ENCODE peak calls at places on chromosomes 3 and 15, in four cellular contexts. B, Q, X and E are unnamed samples.

GRCh38 chr3:129305592-129306091 is 27.0 kb downstream of the HMCES start:
- DNase-seq in B (peak; percentile 92), Q (peak; percentile 57), X (peak; percentile 77), E (peak; percentile 48)

GRCh38 chr15:74726774-74727164 is 1.4 kb upstream of the CYP1A1 start:
- DNase-seq in B (no peak), Q (no peak), X (no peak), E (no peak)

GRCh38 chr3:183116051-183116614 is 16.8 kb upstream of the MCCC1 start:
- DNase-seq in B (peak; percentile 44), Q (no peak), X (no peak), E (no peak)

GRCh38 chr15:96736384-96736783 is 405.9 kb downstream of the NR2F2 start:
- DNase-seq in B (no peak), Q (no peak), X (no peak), E (no peak)

GRCh38 chr3:112744825-112745566 is 101.7 kb downstream of the CD200R1L start:
- DNase-seq in B (no peak), Q (peak; percentile 54), X (no peak), E (peak; percentile 53)

GRCh38 chr15:60006203-60006782 is 2.2 kb downstream of the FOXB1 start:
- DNase-seq in B (peak; percentile 29), Q (peak; percentile 15), X (no peak), E (peak; percentile 45)

GRCh38 chr3:111581403-111582113 is 13.6 kb downstream of the ZBED2 start:
- DNase-seq in B (no peak), Q (no peak), X (no peak), E (no peak)

GRCh38 chr3:184227481-184227935 is 1.9 kb upstream of the VWA5B2 start:
- DNase-seq in B (peak; percentile 42), Q (no peak), X (no peak), E (no peak)

GRCh38 chr3:149527531-149528343 is 53.2 kb downstream of the TM4SF4 start:
- DNase-seq in B (peak; percentile 26), Q (no peak), X (no peak), E (no peak)

GRCh38 chr3:125161607-125162219 is 50.8 kb downstream of the SLC12A8 start:
- DNase-seq in B (peak; percentile 53), Q (no peak), X (no peak), E (peak; percentile 47)

GRCh38 chr3:166360702-166361101 is 523.5 kb upstream of the BCHE start:
- DNase-seq in B (no peak), Q (no peak), X (no peak), E (no peak)

GRCh38 chr3:13539285-13539625 is 9.7 kb upstream of the FBLN2 start:
- DNase-seq in B (peak; percentile 38), Q (peak; percentile 90), X (peak; percentile 59), E (peak; percentile 48)

GRCh38 chr3:47443611-47443995 is 32.1 kb downstream of the SCAP start:
- DNase-seq in B (peak; percentile 86), Q (no peak), X (no peak), E (no peak)

GRCh38 chr15:101127503-101128076 is 124.3 kb downstream of the CHSY1 start:
- DNase-seq in B (peak; percentile 62), Q (peak; percentile 96), X (peak; percentile 82), E (peak; percentile 74)

GRCh38 chr3:98855811-98856400 is 45.6 kb downstream of the DCBLD2 start:
- DNase-seq in B (peak; percentile 86), Q (peak; percentile 94), X (peak; percentile 88), E (peak; percentile 92)

GRCh38 chr3:149934524-149934923 is 36.2 kb downstream of the PFN2 start:
- DNase-seq in B (peak; percentile 63), Q (peak; percentile 85), X (peak; percentile 59), E (peak; percentile 91)

GRCh38 chr15:51828621-51829359 is 663 bp upstream of the TMOD3 start:
- DNase-seq in B (peak; percentile 84), Q (no peak), X (peak; percentile 29), E (no peak)

GRCh38 chr3:188631291-188632010 is 477.5 kb downstream of the LPP start:
- DNase-seq in B (peak; percentile 92), Q (peak; percentile 80), X (peak; percentile 94), E (peak; percentile 92)

GRCh38 chr3:64836097-64836496 is 148.3 kb upstream of the ADAMTS9 start:
- DNase-seq in B (peak; percentile 72), Q (no peak), X (no peak), E (no peak)

GRCh38 chr3:42830437-42831320 is 21.4 kb downstream of the ACKR2 start:
- DNase-seq in B (peak; percentile 75), Q (peak; percentile 21), X (no peak), E (no peak)

GRCh38 chr3:23807161-23808015 is 1.6 kb downstream of the UBE2E1 start:
- DNase-seq in B (peak; percentile 19), Q (peak; percentile 44), X (peak; percentile 13), E (no peak)

GRCh38 chr3:78660958-78661357 is 1106.8 kb downstream of the ROBO1 start:
- DNase-seq in B (no peak), Q (peak; percentile 56), X (no peak), E (peak; percentile 18)

GRCh38 chr15:91603681-91604080 is 249.8 kb upstream of the SLCO3A1 start:
- DNase-seq in B (no peak), Q (peak; percentile 2), X (no peak), E (no peak)

GRCh38 chr15:91609231-91609630 is 244.3 kb upstream of the SLCO3A1 start:
- DNase-seq in B (peak; percentile 4), Q (no peak), X (no peak), E (no peak)

GRCh38 chr15:91604122-91604521 is 249.4 kb upstream of the SLCO3A1 start:
- DNase-seq in B (no peak), Q (no peak), X (no peak), E (no peak)

GRCh38 chr15:91605576-91605975 is 247.9 kb upstream of the SLCO3A1 start:
- DNase-seq in B (no peak), Q (no peak), X (no peak), E (no peak)
- TF ChIP-seq CTCF in B (no peak), Q (no peak), X (no peak), E (no peak)

GRCh38 chr3:14761121-14761672 is 57.6 kb upstream of the FGD5 start:
- DNase-seq in B (no peak), Q (no peak), X (no peak), E (no peak)
- TF ChIP-seq CTCF in B (no peak), Q (no peak), X (no peak), E (no peak)

GRCh38 chr3:62632510-62633294 is 242.5 kb downstream of the CADPS start:
- DNase-seq in B (no peak), Q (peak; percentile 14), X (no peak), E (peak; percentile 12)
- TF ChIP-seq CTCF in B (peak; percentile 18), Q (peak; percentile 36), X (peak; percentile 40), E (peak; percentile 25)

GRCh38 chr3:100893590-100893989 is 99.6 kb downstream of the ABI3BP start:
- DNase-seq in B (peak; percentile 59), Q (peak; percentile 34), X (peak; percentile 42), E (peak; percentile 27)
- TF ChIP-seq CTCF in B (peak; percentile 75), Q (peak; percentile 73), X (peak; percentile 92), E (peak; percentile 72)

GRCh38 chr3:123267821-123268220 is 66.1 kb downstream of the SEC22A start:
- DNase-seq in B (no peak), Q (no peak), X (no peak), E (no peak)
- TF ChIP-seq CTCF in B (no peak), Q (peak; percentile 1), X (no peak), E (no peak)

DNA sequence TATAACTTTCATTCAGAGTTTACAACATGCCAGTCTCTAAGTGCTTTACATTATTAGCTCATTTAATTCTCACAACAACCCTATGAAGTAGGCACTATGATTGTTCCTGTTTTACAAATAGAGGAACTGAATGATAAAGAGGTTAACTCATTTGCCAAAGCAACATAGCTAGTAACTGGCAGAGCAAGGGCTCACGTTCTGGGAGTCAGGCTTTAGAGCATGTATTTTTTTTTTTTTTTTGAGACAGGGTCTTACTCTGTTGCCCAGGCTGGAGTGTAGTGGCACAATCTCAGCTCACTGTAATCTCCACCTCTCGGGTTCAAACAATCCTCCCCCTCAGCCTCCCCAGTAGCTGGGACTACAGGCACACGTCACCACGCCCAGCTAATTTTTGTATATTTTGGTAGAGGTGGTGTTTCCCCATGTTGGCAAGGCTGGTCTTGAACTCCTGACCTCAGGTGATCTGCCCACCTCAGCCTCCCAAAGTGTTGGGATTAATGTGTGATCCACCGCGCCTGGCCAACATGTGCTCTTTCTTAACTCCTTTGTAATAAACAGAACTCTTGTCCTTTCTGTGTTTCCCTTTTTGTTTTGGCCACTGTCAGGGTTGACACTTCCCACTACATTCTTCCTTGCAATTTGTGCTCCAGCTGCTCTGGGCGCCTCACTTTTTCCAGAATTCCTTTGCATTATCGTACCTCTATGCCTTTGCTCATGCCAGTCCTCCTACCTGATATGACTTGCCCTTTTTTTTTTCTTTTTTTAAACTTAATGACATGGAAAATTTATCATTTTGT is 39.0 kb upstream of the SMAD3 start:
- DNase-seq in B (no peak), Q (no peak), X (no peak), E (no peak)
- TF ChIP-seq CTCF in B (no peak), Q (no peak), X (no peak), E (no peak)

DNA sequence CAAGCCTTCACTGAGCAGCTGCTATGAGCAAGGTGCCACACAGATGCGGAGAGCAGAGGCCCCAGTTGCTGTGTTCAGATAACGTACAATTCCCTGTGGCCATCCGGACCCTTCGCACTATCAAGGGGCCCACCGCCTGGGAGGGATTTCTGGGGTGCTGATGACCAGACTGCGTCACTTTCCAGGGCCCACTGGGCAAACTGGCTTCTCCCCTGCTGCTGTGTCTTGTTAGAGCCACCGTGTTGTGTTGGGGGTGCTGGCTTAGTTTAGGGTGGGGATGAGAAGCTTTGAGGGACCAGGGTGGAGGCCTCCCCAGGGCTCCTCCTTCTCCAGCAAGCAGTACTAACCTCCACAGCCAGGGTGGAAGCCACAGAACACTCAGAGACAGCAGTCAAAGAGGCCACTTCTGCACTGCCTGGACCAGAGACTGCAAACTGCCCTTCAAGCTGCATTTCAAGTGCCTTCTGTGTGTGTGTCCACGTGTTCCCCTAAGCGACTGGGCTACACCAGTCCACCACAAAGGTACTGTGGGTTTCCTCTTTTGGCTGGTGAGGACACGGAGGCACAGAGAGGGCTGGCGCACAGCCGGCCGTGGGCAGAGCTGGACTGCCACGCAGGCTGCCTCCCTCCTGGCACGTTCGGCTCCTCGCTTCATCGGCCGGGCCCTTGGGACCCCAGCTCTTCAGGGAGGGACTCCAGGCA is 61.1 kb downstream of the MGLL start:
- DNase-seq in B (no peak), Q (no peak), X (no peak), E (no peak)
- TF ChIP-seq CTCF in B (no peak), Q (no peak), X (peak; percentile 18), E (no peak)